ENCODE peak calls at places on chromosome 12, in four cellular contexts. W is HepG2, I is K562, T is H1. P is an unnamed sample.
A peak's percentile ranks its signal among the peaks of the same experiment; 100 is the strongest.

GRCh38 chr12:78035913-78036658 is 205.4 kb downstream of the NAV3 start:
- DNase-seq in W (no peak), I (no peak), T (no peak), P (no peak)

GRCh38 chr12:81332054-81332453 is 254.2 kb downstream of the ACSS3 start:
- DNase-seq in W (no peak), I (no peak), T (no peak), P (no peak)

GRCh38 chr12:69578283-69578682 is 7.0 kb upstream of the CCT2 start:
- DNase-seq in W (no peak), I (no peak), T (no peak), P (no peak)

GRCh38 chr12:123011701-123012100 is 31.2 kb downstream of the ARL6IP4 start:
- DNase-seq in W (no peak), I (no peak), T (no peak), P (no peak)

GRCh38 chr12:12081836-12082497 is 11.2 kb downstream of the BCL2L14 start:
- DNase-seq in W (peak; percentile 70), I (peak; percentile 39), T (peak; percentile 52), P (peak; percentile 73)

GRCh38 chr12:25839470-25839869 is 119.0 kb upstream of the RASSF8 start:
- DNase-seq in W (no peak), I (no peak), T (no peak), P (peak; percentile 60)

GRCh38 chr12:107330901-107331431 is 237.6 kb upstream of the CRY1 start:
- DNase-seq in W (no peak), I (no peak), T (no peak), P (no peak)

GRCh38 chr12:96578526-96579125 is 89.2 kb downstream of the CFAP54 start:
- DNase-seq in W (peak; percentile 48), I (peak; percentile 10), T (no peak), P (peak; percentile 48)

GRCh38 chr12:115223322-115223721 is 539.3 kb upstream of the TBX3 start:
- DNase-seq in W (peak; percentile 14), I (no peak), T (no peak), P (peak; percentile 39)

GRCh38 chr12:66453837-66454236 is 151.5 kb downstream of the HELB start:
- DNase-seq in W (no peak), I (no peak), T (no peak), P (no peak)

GRCh38 chr12:12927211-12928079 is 24.5 kb downstream of the GPRC5D start:
- DNase-seq in W (peak; percentile 95), I (peak; percentile 79), T (peak; percentile 68), P (peak; percentile 96)

GRCh38 chr12:50537538-50537919 is 32.7 kb downstream of the DIP2B start:
- DNase-seq in W (no peak), I (no peak), T (no peak), P (peak; percentile 40)

GRCh38 chr12:125492354-125493270 is 427.4 kb downstream of the AACS start:
- DNase-seq in W (no peak), I (no peak), T (no peak), P (no peak)

GRCh38 chr12:1300460-1300859 is 293.9 kb downstream of the FBXL14 start:
- DNase-seq in W (no peak), I (no peak), T (no peak), P (no peak)

GRCh38 chr12:47903151-47903611 is 1.6 kb downstream of the VDR start:
- DNase-seq in W (no peak), I (no peak), T (no peak), P (no peak)

GRCh38 chr12:105409881-105410471 is 79.5 kb downstream of the C12orf75 start:
- DNase-seq in W (no peak), I (no peak), T (no peak), P (no peak)

GRCh38 chr12:44930972-44931600 is 55.0 kb upstream of the NELL2 start:
- DNase-seq in W (peak; percentile 49), I (peak; percentile 19), T (no peak), P (peak; percentile 37)

GRCh38 chr12:12016284-12017100 is 54.2 kb upstream of the BCL2L14 start:
- DNase-seq in W (no peak), I (no peak), T (no peak), P (no peak)

GRCh38 chr12:109310247-109311125 is 1.4 kb upstream of the FOXN4 start:
- DNase-seq in W (no peak), I (peak; percentile 43), T (peak; percentile 58), P (no peak)

GRCh38 chr12:91356405-91356804 is 173.8 kb upstream of the DCN start:
- DNase-seq in W (no peak), I (no peak), T (no peak), P (no peak)

GRCh38 chr12:68641138-68641537 is 30.4 kb downstream of the RAP1B start:
- DNase-seq in W (no peak), I (no peak), T (no peak), P (no peak)

GRCh38 chr12:105954891-105955607 is 183.7 kb downstream of the NUAK1 start:
- DNase-seq in W (no peak), I (peak; percentile 9), T (no peak), P (no peak)

GRCh38 chr12:114269153-114269552 is 136.8 kb downstream of the TBX5 start:
- DNase-seq in W (no peak), I (no peak), T (no peak), P (no peak)

GRCh38 chr12:47878918-47879481 is 25.8 kb downstream of the VDR start:
- DNase-seq in W (no peak), I (no peak), T (no peak), P (no peak)

GRCh38 chr12:9869307-9870161 is at the start of gene CLEC2B:
- DNase-seq in W (no peak), I (no peak), T (no peak), P (peak; percentile 42)

GRCh38 chr12:12646483-12647072 is 34.9 kb downstream of the CREBL2 start:
- DNase-seq in W (no peak), I (no peak), T (no peak), P (no peak)

GRCh38 chr12:120940799-120941198 is 36.6 kb upstream of the SPPL3 start:
- DNase-seq in W (no peak), I (no peak), T (no peak), P (no peak)

GRCh38 chr12:68665016-68665569 is 21.7 kb upstream of the NUP107 start:
- DNase-seq in W (no peak), I (no peak), T (no peak), P (peak; percentile 5)

GRCh38 chr12:27233814-27234213 is 10.3 kb upstream of the STK38L start:
- DNase-seq in W (peak; percentile 26), I (peak; percentile 14), T (no peak), P (no peak)

GRCh38 chr12:111222520-111222919 is 146.4 kb downstream of the PHETA1 start:
- DNase-seq in W (no peak), I (no peak), T (no peak), P (no peak)
- TF ChIP-seq RFX5 in W (no peak), I (no peak), T (no peak), P (no peak)

DNA sequence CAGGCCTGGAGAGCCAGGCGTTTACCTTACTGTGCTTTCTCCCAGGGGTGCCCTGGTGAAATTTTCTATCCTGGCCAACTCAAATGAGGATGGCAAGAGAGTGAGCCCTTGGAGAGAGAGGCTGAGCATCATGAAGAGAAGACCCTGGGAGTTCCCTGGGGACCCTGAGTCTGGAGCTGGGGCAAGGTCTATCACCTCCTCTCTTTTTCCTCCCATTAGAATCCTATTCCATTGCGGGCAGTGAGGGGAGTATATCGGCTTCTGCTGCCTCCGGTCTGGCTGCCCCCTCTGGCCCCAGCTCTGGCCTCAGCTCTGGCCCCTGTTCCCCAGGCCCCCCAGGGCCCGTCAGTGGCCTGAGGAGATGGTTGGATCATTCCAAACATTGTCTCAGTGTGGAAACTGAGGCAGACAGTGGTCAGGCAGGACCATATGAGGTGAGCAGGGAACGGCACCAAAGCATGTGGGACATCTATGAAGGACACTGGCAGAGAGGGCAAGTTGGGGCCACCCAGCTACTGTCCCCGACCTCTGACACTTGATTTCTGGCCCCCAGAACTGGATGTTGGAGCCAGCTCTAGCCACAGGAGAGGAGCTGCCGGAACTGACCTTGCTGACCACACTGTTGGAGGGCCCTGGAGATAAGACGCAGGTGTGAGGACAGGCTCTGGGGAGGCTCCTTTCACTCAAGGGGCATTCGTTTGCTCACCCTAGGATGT is 1.6 kb downstream of the ARHGEF25 start:
- DNase-seq in W (no peak), I (no peak), T (no peak), P (no peak)
- TF ChIP-seq PHF8 in W (no peak), I (no peak), T (no peak), P (no peak)

GRCh38 chr12:94169495-94169894 is 21.1 kb downstream of the PLXNC1 start:
- DNase-seq in W (no peak), I (no peak), T (no peak), P (no peak)
- TF ChIP-seq RFX5 in W (no peak), I (no peak), T (no peak), P (no peak)

GRCh38 chr12:117098071-117098360 is 1.2 kb downstream of the TESC start:
- DNase-seq in W (no peak), I (no peak), T (no peak), P (no peak)
- TF ChIP-seq PHF8 in W (no peak), I (no peak), T (no peak), P (no peak)

DNA sequence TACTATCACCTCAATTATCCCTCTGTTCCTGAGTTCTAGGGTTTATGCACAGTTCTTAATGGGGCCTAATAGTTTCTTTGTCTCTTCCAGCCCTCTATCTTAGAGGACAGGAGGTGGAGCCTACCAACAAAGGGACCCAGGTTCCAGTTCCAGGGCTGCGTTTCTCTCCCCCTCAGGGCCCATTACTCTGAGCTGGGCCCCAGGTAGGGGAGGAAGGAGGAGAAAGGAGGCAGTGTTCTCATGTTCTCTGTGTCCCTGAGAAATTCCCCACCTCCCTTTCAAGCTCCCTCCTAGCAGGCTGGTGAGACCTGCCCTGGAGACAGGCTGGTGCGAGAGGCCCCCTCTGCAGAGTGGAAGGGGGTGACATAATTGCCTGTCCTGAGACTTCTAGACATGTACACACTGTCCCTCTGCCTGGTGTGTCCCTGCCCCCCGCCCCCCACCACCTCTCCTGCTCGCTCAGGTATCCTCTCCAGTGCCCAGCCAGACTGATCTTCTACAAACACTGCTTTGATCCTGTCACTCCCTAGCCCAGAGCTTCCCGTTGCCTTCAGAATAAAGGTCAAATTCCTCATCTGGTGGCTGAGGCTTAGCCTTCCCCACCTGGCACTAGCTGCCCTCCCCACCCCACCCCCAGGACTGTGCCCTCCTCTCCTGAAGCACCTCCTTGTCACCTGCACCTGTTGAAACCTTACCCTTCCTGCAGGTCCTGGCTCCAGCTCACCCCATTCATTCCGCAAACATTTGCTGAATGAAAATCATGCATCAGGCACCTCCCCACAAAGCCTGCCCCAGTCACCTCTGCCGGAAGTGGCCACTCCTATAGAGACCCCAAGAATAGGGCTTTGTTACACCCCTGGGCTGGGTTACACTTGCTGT is 21.1 kb upstream of the KRT8 start:
- DNase-seq in W (peak; percentile 92), I (no peak), T (no peak), P (no peak)
- TF ChIP-seq RFX5 in W (no peak), I (no peak), T (no peak), P (no peak)

GRCh38 chr12:53860426-53861223 is 78.0 kb upstream of the HOXC13 start:
- DNase-seq in W (no peak), I (no peak), T (no peak), P (no peak)
- TF ChIP-seq PHF8 in W (no peak), I (no peak), T (no peak), P (no peak)

GRCh38 chr12:117142094-117142493 is 42.9 kb upstream of the TESC start:
- DNase-seq in W (no peak), I (no peak), T (no peak), P (peak; percentile 68)
- TF ChIP-seq RFX5 in W (no peak), I (no peak), T (no peak), P (no peak)